ENCODE peak calls at places on chromosomes 6 and 20, in four cellular contexts. B, L, E and T are unnamed samples.

GRCh38 chr6:156061958-156062661 is 606.5 kb upstream of the NOX3 start:
- DNase-seq in L (no peak), E (no peak), B (no peak), T (no peak)

GRCh38 chr20:25277941-25278521 is 30.1 kb downstream of the PYGB start:
- DNase-seq in B (peak), L (peak), E (no peak), T (no peak)

GRCh38 chr6:11596640-11597237 is 59.2 kb downstream of the TMEM170B start:
- DNase-seq in L (no peak), B (no peak), E (no peak), T (no peak)

GRCh38 chr6:24356310-24357035 is 1.4 kb downstream of the DCDC2 start:
- DNase-seq in E (no peak), B (no peak), L (no peak), T (no peak)

GRCh38 chr6:141996823-141997222 is 135.9 kb upstream of the GJE1 start:
- DNase-seq in B (no peak), E (no peak), L (no peak), T (no peak)

GRCh38 chr6:17035257-17035757 is 66.5 kb upstream of the STMND1 start:
- DNase-seq in E (no peak), B (no peak), L (no peak), T (no peak)

GRCh38 chr6:155883741-155884140 is 428.1 kb upstream of the NOX3 start:
- DNase-seq in L (no peak), B (no peak), E (no peak), T (no peak)

GRCh38 chr20:10177326-10177725 is 41.3 kb upstream of the SNAP25 start:
- DNase-seq in L (no peak), B (no peak), E (peak), T (no peak)

GRCh38 chr20:48406462-48407235 is 421.1 kb downstream of the PREX1 start:
- DNase-seq in L (no peak), E (no peak), B (no peak), T (no peak)

GRCh38 chr20:63711085-63711645 is 3.3 kb downstream of the ZGPAT start:
- DNase-seq in E (no peak), B (no peak), L (no peak), T (no peak)

GRCh38 chr20:11235058-11235457 is 561.3 kb upstream of the JAG1 start:
- DNase-seq in L (peak), E (no peak), B (no peak), T (peak)

GRCh38 chr20:46000571-46001145 is 8.1 kb upstream of the MMP9 start:
- DNase-seq in L (peak), E (no peak), B (no peak), T (peak)

GRCh38 chr6:129447166-129447565 is 262.8 kb downstream of the ARHGAP18 start:
- DNase-seq in E (no peak), B (no peak), L (no peak), T (no peak)

GRCh38 chr6:91126876-91127275 is 540.0 kb upstream of the MAP3K7 start:
- DNase-seq in E (no peak), L (no peak), B (no peak), T (no peak)

GRCh38 chr20:11409526-11409925 is 508.2 kb upstream of the BTBD3 start:
- DNase-seq in B (no peak), E (no peak), L (no peak), T (no peak)

GRCh38 chr6:28729501-28730402 is 194.0 kb downstream of the TRIM27 start:
- DNase-seq in L (no peak), B (no peak), E (no peak), T (peak)

GRCh38 chr20:16821211-16822089 is 73.3 kb downstream of the OTOR start:
- DNase-seq in B (no peak), L (peak), E (peak), T (peak)